ENCODE peak calls at places on chromosome 4, in five cellular contexts. C, B, E, W and U are unnamed samples.

GRCh38 chr4:41160010-41160789 is 54.1 kb downstream of the APBB2 start:
- DNase-seq in B (peak; percentile 92), W (no peak), C (no peak), E (no peak), U (no peak)

GRCh38 chr4:6732441-6733357 is 16.7 kb downstream of the BLOC1S4 start:
- DNase-seq in W (no peak), B (peak; percentile 84), C (no peak), E (peak; percentile 64), U (peak; percentile 90)

GRCh38 chr4:172096771-172097170 is 283.6 kb downstream of the GALNTL6 start:
- DNase-seq in B (no peak), C (no peak), W (no peak), E (no peak), U (no peak)

GRCh38 chr4:177077095-177077494 is 232.6 kb upstream of the NEIL3 start:
- DNase-seq in E (no peak), B (no peak), C (no peak), W (no peak), U (no peak)

GRCh38 chr4:169272265-169272886 is 1.6 kb upstream of the SH3RF1 start:
- DNase-seq in E (no peak), B (peak; percentile 82), C (no peak), W (no peak), U (no peak)

GRCh38 chr4:33625762-33626161 is 2618.6 kb downstream of the ARAP2 start:
- DNase-seq in W (no peak), B (no peak), C (no peak), E (no peak), U (no peak)

GRCh38 chr4:59956366-59956765 is 1243.8 kb upstream of the ADGRL3 start:
- DNase-seq in E (no peak), B (no peak), W (no peak), C (no peak), U (no peak)

GRCh38 chr4:47862297-47862696 is 24.4 kb upstream of the CORIN start:
- DNase-seq in E (no peak), B (peak; percentile 55), W (no peak), C (no peak), U (no peak)

GRCh38 chr4:42768125-42768748 is 111.3 kb upstream of the ATP8A1 start:
- DNase-seq in C (no peak), B (no peak), E (no peak), W (no peak), U (no peak)

GRCh38 chr4:141375855-141376254 is 155.2 kb downstream of the ZNF330 start:
- DNase-seq in W (no peak), E (no peak), C (no peak), B (peak; percentile 92), U (no peak)

GRCh38 chr4:88033309-88033708 is 25.9 kb downstream of the PKD2 start:
- DNase-seq in W (peak; percentile 29), C (no peak), E (peak; percentile 51), B (peak; percentile 56), U (no peak)

GRCh38 chr4:7278071-7278765 is 85.9 kb downstream of the SORCS2 start:
- DNase-seq in W (no peak), E (no peak), C (no peak), B (no peak), U (no peak)

GRCh38 chr4:28350485-28350884 is 1489.8 kb downstream of the STIM2 start:
- DNase-seq in C (no peak), B (peak; percentile 43), E (no peak), W (no peak), U (no peak)

GRCh38 chr4:137641554-137641953 is 109.3 kb upstream of the PCDH18 start:
- DNase-seq in W (no peak), B (no peak), C (no peak), E (no peak), U (no peak)

GRCh38 chr4:88177981-88178632 is 19.7 kb upstream of the ABCG2 start:
- DNase-seq in E (no peak), W (no peak), C (no peak), B (peak; percentile 74), U (no peak)

GRCh38 chr4:104878936-104879335 is 267.7 kb upstream of the TET2 start:
- DNase-seq in B (no peak), C (no peak), E (no peak), W (no peak), U (no peak)